ENCODE peak calls at places on chromosomes 1 and 21, in seven cellular contexts. One of them, this sample, is unnamed. For H3K4me1, H3K36me3 and H3K9me3, the result is how much of the 10 kb centered on the place peaks cover.

GRCh38 chr1:56526571-56527174 is 52.7 kb downstream of the PLPP3 start:
- DNase-seq in CD8-positive, alpha-beta memory T cell: no peak
- DNase-seq in ovary: no peak
- DNase-seq in upper lobe of right lung: no peak
- DNase-seq in effector memory CD4-positive, alpha-beta T cell: no peak
- DNase-seq in neural progenitor cell: no peak
- DNase-seq in ascending aorta: no peak
- DNase-seq in this sample: no peak

GRCh38 chr1:161096514-161096913 is 1.6 kb upstream of the KLHDC9 start:
- DNase-seq in CD8-positive, alpha-beta memory T cell: no peak
- DNase-seq in ovary: no peak
- DNase-seq in upper lobe of right lung: no peak
- DNase-seq in effector memory CD4-positive, alpha-beta T cell: no peak
- DNase-seq in neural progenitor cell: no peak
- DNase-seq in ascending aorta: no peak
- DNase-seq in this sample: no peak

GRCh38 chr1:151867785-151868403 is 14.4 kb upstream of the THEM5 start:
- DNase-seq in CD8-positive, alpha-beta memory T cell: no peak
- DNase-seq in ovary: no peak
- DNase-seq in upper lobe of right lung: no peak
- DNase-seq in effector memory CD4-positive, alpha-beta T cell: no peak
- DNase-seq in neural progenitor cell: no peak
- DNase-seq in ascending aorta: no peak
- DNase-seq in this sample: no peak

GRCh38 chr1:110952031-110952430 is 11.7 kb downstream of the LRIF1 start:
- DNase-seq in CD8-positive, alpha-beta memory T cell: no peak
- DNase-seq in ovary: no peak
- DNase-seq in upper lobe of right lung: no peak
- DNase-seq in effector memory CD4-positive, alpha-beta T cell: no peak
- DNase-seq in neural progenitor cell: no peak
- DNase-seq in ascending aorta: no peak
- DNase-seq in this sample: no peak

GRCh38 chr1:212467843-212468482 is 35.2 kb downstream of the NENF start:
- DNase-seq in CD8-positive, alpha-beta memory T cell: no peak
- DNase-seq in ovary: no peak
- DNase-seq in upper lobe of right lung: peak
- DNase-seq in effector memory CD4-positive, alpha-beta T cell: no peak
- DNase-seq in neural progenitor cell: no peak
- DNase-seq in ascending aorta: no peak
- DNase-seq in this sample: no peak

GRCh38 chr1:41358152-41358937 is 2.9 kb upstream of the FOXO6 start:
- DNase-seq in CD8-positive, alpha-beta memory T cell: no peak
- DNase-seq in ovary: no peak
- DNase-seq in upper lobe of right lung: peak
- DNase-seq in effector memory CD4-positive, alpha-beta T cell: no peak
- DNase-seq in neural progenitor cell: peak
- DNase-seq in ascending aorta: no peak
- DNase-seq in this sample: peak

GRCh38 chr1:165543651-165544452 is at the start of gene LRRC52:
- DNase-seq in CD8-positive, alpha-beta memory T cell: no peak
- DNase-seq in ovary: peak
- DNase-seq in upper lobe of right lung: peak
- DNase-seq in effector memory CD4-positive, alpha-beta T cell: no peak
- DNase-seq in neural progenitor cell: peak
- DNase-seq in ascending aorta: no peak
- DNase-seq in this sample: peak

GRCh38 chr1:39328110-39328509 is 123.6 kb downstream of the MACF1 start:
- DNase-seq in CD8-positive, alpha-beta memory T cell: no peak
- DNase-seq in ovary: no peak
- DNase-seq in upper lobe of right lung: no peak
- DNase-seq in effector memory CD4-positive, alpha-beta T cell: no peak
- DNase-seq in neural progenitor cell: no peak
- DNase-seq in ascending aorta: no peak
- DNase-seq in this sample: no peak

GRCh38 chr1:231423648-231424047 is 1.6 kb upstream of the EGLN1 start:
- DNase-seq in CD8-positive, alpha-beta memory T cell: no peak
- DNase-seq in ovary: no peak
- DNase-seq in upper lobe of right lung: no peak
- DNase-seq in effector memory CD4-positive, alpha-beta T cell: no peak
- DNase-seq in neural progenitor cell: no peak
- DNase-seq in ascending aorta: no peak
- DNase-seq in this sample: no peak

GRCh38 chr1:89781494-89782126 is 39.2 kb upstream of the LRRC8D start:
- DNase-seq in CD8-positive, alpha-beta memory T cell: peak
- DNase-seq in ovary: no peak
- DNase-seq in upper lobe of right lung: no peak
- DNase-seq in effector memory CD4-positive, alpha-beta T cell: no peak
- DNase-seq in neural progenitor cell: no peak
- DNase-seq in ascending aorta: no peak
- DNase-seq in this sample: no peak

DNA sequence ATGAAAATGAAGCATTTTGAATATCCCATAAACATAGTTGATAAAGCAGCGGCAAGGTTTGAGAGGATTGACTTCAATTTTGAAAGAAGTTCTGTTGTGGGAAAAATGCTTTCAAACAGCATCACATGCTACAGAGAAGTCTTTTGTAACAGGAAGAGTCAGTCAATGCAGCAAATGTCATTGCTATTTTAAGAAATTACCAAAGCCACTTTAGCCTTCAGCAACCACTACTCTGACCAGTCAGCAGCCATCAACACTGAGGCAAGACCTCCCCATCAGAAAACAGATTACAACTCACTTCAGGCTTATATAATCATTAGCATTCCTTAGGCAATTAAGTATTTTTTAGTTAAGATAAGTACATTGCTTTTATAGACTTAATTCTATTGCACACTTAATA is 33.8 kb upstream of the FCRL3 start:
- DNase-seq in CD8-positive, alpha-beta memory T cell: no peak
- DNase-seq in ovary: no peak
- DNase-seq in upper lobe of right lung: no peak
- DNase-seq in effector memory CD4-positive, alpha-beta T cell: no peak
- DNase-seq in neural progenitor cell: no peak
- DNase-seq in ascending aorta: no peak
- DNase-seq in this sample: no peak
- H3K4me1 ChIP-seq in CD8-positive, alpha-beta memory T cell: under half
- H3K4me1 ChIP-seq in ovary: under half
- H3K4me1 ChIP-seq in upper lobe of right lung: under half
- H3K4me1 ChIP-seq in effector memory CD4-positive, alpha-beta T cell: under half
- H3K4me1 ChIP-seq in neural progenitor cell: under half
- H3K4me1 ChIP-seq in ascending aorta: under half
- H3K4me1 ChIP-seq in this sample: under half

GRCh38 chr21:45220106-45220505 is 67.6 kb downstream of the POFUT2 start:
- DNase-seq in CD8-positive, alpha-beta memory T cell: no peak
- DNase-seq in ovary: no peak
- DNase-seq in upper lobe of right lung: peak
- DNase-seq in effector memory CD4-positive, alpha-beta T cell: no peak
- DNase-seq in neural progenitor cell: no peak
- DNase-seq in ascending aorta: no peak
- DNase-seq in this sample: no peak
- H3K36me3 ChIP-seq in CD8-positive, alpha-beta memory T cell: under half
- H3K36me3 ChIP-seq in ovary: under half
- H3K36me3 ChIP-seq in upper lobe of right lung: under half
- H3K36me3 ChIP-seq in effector memory CD4-positive, alpha-beta T cell: under half
- H3K36me3 ChIP-seq in neural progenitor cell: under half
- H3K36me3 ChIP-seq in ascending aorta: under half
- H3K36me3 ChIP-seq in this sample: under half

GRCh38 chr1:208187499-208188041 is 56.6 kb downstream of the PLXNA2 start:
- DNase-seq in CD8-positive, alpha-beta memory T cell: no peak
- DNase-seq in ovary: no peak
- DNase-seq in upper lobe of right lung: no peak
- DNase-seq in effector memory CD4-positive, alpha-beta T cell: no peak
- DNase-seq in neural progenitor cell: no peak
- DNase-seq in ascending aorta: no peak
- DNase-seq in this sample: no peak
- H3K9me3 ChIP-seq in CD8-positive, alpha-beta memory T cell: under half
- H3K9me3 ChIP-seq in ovary: under half
- H3K9me3 ChIP-seq in upper lobe of right lung: under half
- H3K9me3 ChIP-seq in effector memory CD4-positive, alpha-beta T cell: under half
- H3K9me3 ChIP-seq in neural progenitor cell: under half
- H3K9me3 ChIP-seq in ascending aorta: under half
- H3K9me3 ChIP-seq in this sample: under half

GRCh38 chr1:24995661-24996060 is 65.6 kb upstream of the RUNX3 start:
- DNase-seq in CD8-positive, alpha-beta memory T cell: no peak
- DNase-seq in ovary: no peak
- DNase-seq in upper lobe of right lung: no peak
- DNase-seq in effector memory CD4-positive, alpha-beta T cell: no peak
- DNase-seq in neural progenitor cell: no peak
- DNase-seq in ascending aorta: no peak
- DNase-seq in this sample: no peak
- H3K4me1 ChIP-seq in CD8-positive, alpha-beta memory T cell: half or more
- H3K4me1 ChIP-seq in ovary: under half
- H3K4me1 ChIP-seq in upper lobe of right lung: under half
- H3K4me1 ChIP-seq in effector memory CD4-positive, alpha-beta T cell: under half
- H3K4me1 ChIP-seq in neural progenitor cell: under half
- H3K4me1 ChIP-seq in ascending aorta: under half
- H3K4me1 ChIP-seq in this sample: under half

GRCh38 chr1:182658055-182658454 is 26.3 kb downstream of the RGS8 start:
- DNase-seq in CD8-positive, alpha-beta memory T cell: no peak
- DNase-seq in ovary: no peak
- DNase-seq in upper lobe of right lung: no peak
- DNase-seq in effector memory CD4-positive, alpha-beta T cell: no peak
- DNase-seq in neural progenitor cell: no peak
- DNase-seq in ascending aorta: no peak
- DNase-seq in this sample: no peak

GRCh38 chr1:182649041-182649440 is 35.3 kb downstream of the RGS8 start:
- DNase-seq in CD8-positive, alpha-beta memory T cell: no peak
- DNase-seq in ovary: no peak
- DNase-seq in upper lobe of right lung: no peak
- DNase-seq in effector memory CD4-positive, alpha-beta T cell: no peak
- DNase-seq in neural progenitor cell: no peak
- DNase-seq in ascending aorta: no peak
- DNase-seq in this sample: no peak

GRCh38 chr1:182650678-182651669 is 33.4 kb downstream of the RGS8 start:
- DNase-seq in CD8-positive, alpha-beta memory T cell: no peak
- DNase-seq in ovary: no peak
- DNase-seq in upper lobe of right lung: no peak
- DNase-seq in effector memory CD4-positive, alpha-beta T cell: no peak
- DNase-seq in neural progenitor cell: no peak
- DNase-seq in ascending aorta: no peak
- DNase-seq in this sample: no peak

GRCh38 chr1:182657026-182657425 is 27.4 kb downstream of the RGS8 start:
- DNase-seq in CD8-positive, alpha-beta memory T cell: no peak
- DNase-seq in ovary: no peak
- DNase-seq in upper lobe of right lung: no peak
- DNase-seq in effector memory CD4-positive, alpha-beta T cell: no peak
- DNase-seq in neural progenitor cell: no peak
- DNase-seq in ascending aorta: no peak
- DNase-seq in this sample: no peak

DNA sequence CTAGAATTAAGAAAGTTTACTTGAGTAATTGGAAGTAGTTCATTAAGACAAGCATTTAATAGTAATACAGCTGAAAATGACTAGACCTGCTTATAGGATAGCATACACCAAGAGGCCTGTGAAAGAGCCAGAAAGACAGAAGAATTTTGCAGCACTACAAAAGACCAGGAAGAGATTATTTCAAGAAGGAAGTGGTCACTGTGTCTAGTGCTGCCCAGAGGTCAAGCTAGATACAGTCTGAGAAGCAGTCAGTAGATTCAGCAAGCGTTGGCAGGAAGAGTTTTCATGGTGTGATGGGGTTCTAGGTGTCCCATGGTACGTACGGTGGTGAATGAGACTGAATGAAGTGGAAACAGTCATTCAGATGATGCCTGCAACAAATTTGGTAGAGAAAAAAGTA is 31.5 kb downstream of the RGS8 start:
- DNase-seq in CD8-positive, alpha-beta memory T cell: no peak
- DNase-seq in ovary: no peak
- DNase-seq in upper lobe of right lung: no peak
- DNase-seq in effector memory CD4-positive, alpha-beta T cell: no peak
- DNase-seq in neural progenitor cell: no peak
- DNase-seq in ascending aorta: no peak
- DNase-seq in this sample: no peak
- H3K36me3 ChIP-seq in CD8-positive, alpha-beta memory T cell: under half
- H3K36me3 ChIP-seq in ovary: under half
- H3K36me3 ChIP-seq in upper lobe of right lung: under half
- H3K36me3 ChIP-seq in effector memory CD4-positive, alpha-beta T cell: under half
- H3K36me3 ChIP-seq in neural progenitor cell: under half
- H3K36me3 ChIP-seq in ascending aorta: under half
- H3K36me3 ChIP-seq in this sample: under half

GRCh38 chr1:64775152-64775551 is 30.3 kb downstream of the RAVER2 start:
- DNase-seq in CD8-positive, alpha-beta memory T cell: no peak
- DNase-seq in ovary: no peak
- DNase-seq in upper lobe of right lung: no peak
- DNase-seq in effector memory CD4-positive, alpha-beta T cell: no peak
- DNase-seq in neural progenitor cell: no peak
- DNase-seq in ascending aorta: no peak
- DNase-seq in this sample: no peak
- H3K9me3 ChIP-seq in CD8-positive, alpha-beta memory T cell: under half
- H3K9me3 ChIP-seq in ovary: under half
- H3K9me3 ChIP-seq in upper lobe of right lung: under half
- H3K9me3 ChIP-seq in effector memory CD4-positive, alpha-beta T cell: under half
- H3K9me3 ChIP-seq in neural progenitor cell: under half
- H3K9me3 ChIP-seq in ascending aorta: under half
- H3K9me3 ChIP-seq in this sample: under half

This sample was measured in HAP-1.